ENCODE peak calls at places on chromosomes 1 and 21, in six cellular contexts. W is fibroblast of lung, C is keratinocyte, Z is kidney, L is colonic mucosa, A is astrocyte. Q is an unnamed sample.

GRCh38 chr1:97159342-97159741 is 437.8 kb downstream of the PTBP2 start:
- DNase-seq in W (no peak), C (no peak), Z (no peak), L (no peak), A (no peak), Q (no peak)

GRCh38 chr1:216616425-216616824 is 106.8 kb downstream of the ESRRG start:
- DNase-seq in W (no peak), C (no peak), Z (no peak), L (no peak), A (no peak), Q (no peak)

GRCh38 chr1:7888248-7889010 is 35.6 kb upstream of the UTS2 start:
- DNase-seq in W (peak), C (no peak), Z (no peak), L (no peak), A (peak), Q (no peak)

GRCh38 chr21:43923391-43923790 is 58.4 kb downstream of the AGPAT3 start:
- DNase-seq in W (no peak), C (no peak), Z (peak), L (no peak), A (no peak), Q (no peak)

GRCh38 chr1:45306319-45306718 is 20.4 kb upstream of the HPDL start:
- DNase-seq in W (peak), C (no peak), Z (no peak), L (no peak), A (no peak), Q (no peak)

GRCh38 chr1:12629521-12629956 is 11.5 kb upstream of the DHRS3 start:
- DNase-seq in W (no peak), C (no peak), Z (no peak), L (no peak), A (no peak), Q (no peak)

GRCh38 chr1:232344791-232345399 is 285.0 kb downstream of the SIPA1L2 start:
- DNase-seq in W (peak), C (no peak), Z (no peak), L (no peak), A (peak), Q (no peak)

GRCh38 chr1:44945992-44946391 is 40.4 kb downstream of the EIF2B3 start:
- DNase-seq in W (no peak), C (no peak), Z (no peak), L (no peak), A (no peak), Q (no peak)

GRCh38 chr1:234963904-234964702 is 164.5 kb downstream of the TOMM20 start:
- DNase-seq in W (no peak), C (no peak), Z (no peak), L (peak), A (no peak), Q (no peak)

GRCh38 chr1:95407146-95407863 is 173.3 kb downstream of the RWDD3 start:
- DNase-seq in W (no peak), C (no peak), Z (no peak), L (no peak), A (no peak), Q (no peak)

GRCh38 chr21:43903451-43904091 is 38.5 kb downstream of the AGPAT3 start:
- DNase-seq in W (no peak), C (no peak), Z (peak), L (peak), A (no peak), Q (no peak)

GRCh38 chr1:212916395-212917133 is 33.8 kb upstream of the VASH2 start:
- DNase-seq in W (peak), C (no peak), Z (no peak), L (peak), A (peak), Q (no peak)

GRCh38 chr1:205535866-205536758 is 31.6 kb downstream of the CDK18 start:
- DNase-seq in W (no peak), C (no peak), Z (peak), L (peak), A (no peak), Q (no peak)

GRCh38 chr1:224506141-224506814 is 71.7 kb upstream of the WDR26 start:
- DNase-seq in W (no peak), C (no peak), Z (no peak), L (no peak), A (no peak), Q (no peak)

GRCh38 chr1:100866041-100866900 is 28.4 kb downstream of the EXTL2 start:
- DNase-seq in W (peak), C (no peak), Z (no peak), L (no peak), A (peak), Q (peak)

GRCh38 chr1:40780678-40781613 is 2.6 kb upstream of the KCNQ4 start:
- DNase-seq in W (no peak), C (no peak), Z (no peak), L (no peak), A (no peak), Q (no peak)

GRCh38 chr21:39022035-39022900 is 161.0 kb downstream of the PSMG1 start:
- DNase-seq in W (no peak), C (no peak), Z (peak), L (no peak), A (no peak), Q (no peak)

GRCh38 chr1:218242171-218242570 is 42.9 kb upstream of the RRP15 start:
- DNase-seq in W (peak), C (no peak), Z (no peak), L (no peak), A (peak), Q (peak)

GRCh38 chr1:46767649-46768282 is 31.1 kb upstream of the CYP4B1 start:
- DNase-seq in W (no peak), C (no peak), Z (no peak), L (no peak), A (no peak), Q (no peak)

GRCh38 chr1:45002650-45003645 is 8.2 kb downstream of the HECTD3 start:
- DNase-seq in W (no peak), C (no peak), Z (no peak), L (no peak), A (no peak), Q (no peak)

GRCh38 chr21:18493420-18493819 is 89.8 kb upstream of the TMPRSS15 start:
- DNase-seq in W (peak), C (peak), Z (no peak), L (no peak), A (peak), Q (no peak)

GRCh38 chr1:149844096-149844495 is 55.3 kb upstream of the BOLA1 start:
- DNase-seq in W (peak), C (no peak), Z (no peak), L (peak), A (peak), Q (no peak)

GRCh38 chr21:44259082-44259705 is 2.5 kb downstream of the DNMT3L start:
- DNase-seq in W (peak), C (no peak), Z (peak), L (no peak), A (peak), Q (no peak)

GRCh38 chr1:106975944-106976343 is 80.5 kb upstream of the PRMT6 start:
- DNase-seq in W (no peak), C (no peak), Z (no peak), L (no peak), A (no peak), Q (no peak)

GRCh38 chr1:77347646-77348045 is 65.8 kb downstream of the AK5 start:
- DNase-seq in W (peak), C (peak), Z (no peak), L (no peak), A (peak), Q (peak)

GRCh38 chr1:244768804-244769203 is 66.7 kb upstream of the COX20 start:
- DNase-seq in W (no peak), C (no peak), Z (no peak), L (no peak), A (no peak), Q (no peak)

GRCh38 chr1:17419626-17420328 is 19.7 kb downstream of the RCC2 start:
- DNase-seq in W (peak), C (no peak), Z (no peak), L (peak), A (no peak), Q (no peak)

GRCh38 chr1:13892671-13893325 is 192.8 kb downstream of the PRDM2 start:
- DNase-seq in W (no peak), C (no peak), Z (peak), L (peak), A (no peak), Q (no peak)

GRCh38 chr1:1982379-1983232 is 21.0 kb downstream of the CFAP74 start:
- DNase-seq in W (no peak), C (no peak), Z (no peak), L (no peak), A (no peak), Q (no peak)

GRCh38 chr21:35395728-35396127 is 346.6 kb upstream of the RUNX1 start:
- DNase-seq in W (peak), C (peak), Z (no peak), L (no peak), A (peak), Q (no peak)

GRCh38 chr1:232524056-232524455 is 105.9 kb downstream of the SIPA1L2 start:
- DNase-seq in W (peak), C (no peak), Z (no peak), L (no peak), A (peak), Q (no peak)

GRCh38 chr1:156772222-156772621 is 4.9 kb downstream of the PRCC start:
- DNase-seq in W (no peak), C (no peak), Z (no peak), L (no peak), A (no peak), Q (no peak)
- H3K9ac ChIP-seq in W (no peak), C (no peak), Z (no peak), L (no peak), A (no peak), Q (no peak)

GRCh38 chr1:246687002-246687401 is 37.2 kb upstream of the SCCPDH start:
- DNase-seq in W (no peak), C (no peak), Z (no peak), L (no peak), A (no peak), Q (no peak)

GRCh38 chr1:246695136-246695535 is 29.1 kb upstream of the SCCPDH start:
- DNase-seq in W (no peak), C (no peak), Z (no peak), L (no peak), A (no peak), Q (no peak)

GRCh38 chr1:246690100-246690499 is 34.1 kb upstream of the SCCPDH start:
- DNase-seq in W (no peak), C (no peak), Z (no peak), L (peak), A (no peak), Q (no peak)

GRCh38 chr1:246691622-246692495 is 32.4 kb upstream of the SCCPDH start:
- DNase-seq in W (peak), C (no peak), Z (no peak), L (no peak), A (no peak), Q (no peak)

DNA sequence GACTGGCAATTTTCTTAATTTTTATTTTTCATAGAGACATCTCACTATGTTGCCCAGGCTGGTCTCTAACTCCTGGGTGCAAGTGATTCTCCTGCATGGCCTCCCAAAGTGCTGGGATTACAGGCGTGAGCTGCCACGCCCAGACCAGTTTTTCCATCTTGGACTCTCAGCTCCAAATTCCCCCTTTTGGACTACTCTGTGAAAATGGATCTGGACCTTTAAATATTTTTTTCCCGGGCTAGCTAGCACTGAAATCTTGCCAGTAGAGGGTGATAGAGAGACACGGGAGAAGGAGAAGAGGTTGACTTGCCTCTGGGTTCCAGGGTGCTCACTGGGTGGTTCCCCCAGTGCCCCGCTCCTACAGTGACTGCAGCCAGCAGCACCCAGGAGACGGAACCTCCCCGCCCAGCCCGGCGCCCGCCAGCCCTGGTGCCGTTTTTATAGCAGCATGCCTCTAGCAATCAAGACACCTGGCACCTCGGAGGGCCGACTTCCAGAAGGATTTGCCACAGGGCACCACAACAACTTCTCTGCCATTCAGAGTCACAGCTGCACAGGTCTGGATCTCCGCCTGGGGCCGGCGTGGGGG is 34.7 kb upstream of the SCCPDH start:
- DNase-seq in W (peak), C (peak), Z (peak), L (peak), A (peak), Q (peak)
- H3K9ac ChIP-seq in W (no peak), C (peak), Z (no peak), L (peak), A (peak), Q (no peak)

GRCh38 chr1:36351222-36351977 is 28.0 kb upstream of the EVA1B start:
- DNase-seq in W (peak), C (no peak), Z (no peak), L (no peak), A (peak), Q (peak)
- H3K9ac ChIP-seq in W (peak), C (peak), Z (no peak), L (no peak), A (peak), Q (peak)

DNA sequence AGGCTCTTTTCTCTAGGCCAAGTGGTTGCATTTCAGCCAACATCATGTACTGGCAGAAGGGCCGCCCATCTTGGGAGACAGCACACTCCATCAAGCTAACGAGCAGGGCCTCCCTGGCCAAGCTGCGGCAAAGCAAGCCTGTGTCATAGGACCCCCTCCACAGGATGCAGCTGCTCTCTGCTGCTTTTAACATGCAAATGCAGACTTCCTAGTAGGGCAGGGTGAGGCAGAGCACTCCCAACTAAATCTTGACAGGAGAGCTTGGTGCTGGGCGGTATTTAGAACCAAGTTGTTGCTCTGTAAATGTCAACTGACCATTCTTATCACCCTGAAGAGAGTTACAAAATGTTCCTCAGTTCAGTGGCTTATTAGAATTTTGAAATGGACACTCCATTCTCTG is 22.5 kb upstream of the PEX19 start:
- DNase-seq in W (no peak), C (no peak), Z (no peak), L (no peak), A (no peak), Q (no peak)
- H3K9ac ChIP-seq in W (no peak), C (no peak), Z (no peak), L (no peak), A (no peak), Q (no peak)

DNA sequence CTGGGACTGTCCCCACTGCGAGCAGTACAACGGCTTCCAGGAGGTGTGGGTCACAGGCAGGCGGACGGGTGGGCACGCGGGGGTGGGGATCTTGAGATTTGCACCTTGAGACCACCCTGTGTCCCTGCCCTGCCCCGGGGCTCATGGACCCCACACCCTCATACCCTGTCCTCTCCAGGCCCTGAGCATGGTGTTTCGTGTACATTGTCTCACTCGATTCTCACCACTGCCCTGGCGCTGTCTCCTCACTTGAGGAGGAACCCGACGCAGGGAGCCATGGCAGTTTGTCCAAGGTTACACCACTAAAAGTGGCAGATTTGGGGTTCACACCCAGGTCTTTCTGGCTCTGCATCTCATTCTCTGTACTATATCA is 7.2 kb downstream of the TMEM201 start:
- DNase-seq in W (no peak), C (no peak), Z (no peak), L (no peak), A (no peak), Q (no peak)
- H3K9ac ChIP-seq in W (no peak), C (no peak), Z (no peak), L (no peak), A (no peak), Q (no peak)

GRCh38 chr1:23648576-23648975 is 43.0 kb upstream of the RPL11 start:
- DNase-seq in W (no peak), C (no peak), Z (no peak), L (no peak), A (no peak), Q (no peak)

GRCh38 chr1:23646086-23646485 is 45.5 kb upstream of the RPL11 start:
- DNase-seq in W (no peak), C (no peak), Z (no peak), L (no peak), A (no peak), Q (no peak)

GRCh38 chr1:23650344-23650990 is 41.1 kb upstream of the RPL11 start:
- DNase-seq in W (no peak), C (no peak), Z (no peak), L (no peak), A (no peak), Q (no peak)

GRCh38 chr1:23646571-23646970 is 45.0 kb upstream of the RPL11 start:
- DNase-seq in W (no peak), C (no peak), Z (no peak), L (no peak), A (no peak), Q (no peak)

GRCh38 chr1:23651069-23651808 is 40.4 kb upstream of the RPL11 start:
- DNase-seq in W (no peak), C (peak), Z (no peak), L (no peak), A (no peak), Q (no peak)
- H3K9ac ChIP-seq in W (no peak), C (no peak), Z (no peak), L (no peak), A (no peak), Q (no peak)

DNA sequence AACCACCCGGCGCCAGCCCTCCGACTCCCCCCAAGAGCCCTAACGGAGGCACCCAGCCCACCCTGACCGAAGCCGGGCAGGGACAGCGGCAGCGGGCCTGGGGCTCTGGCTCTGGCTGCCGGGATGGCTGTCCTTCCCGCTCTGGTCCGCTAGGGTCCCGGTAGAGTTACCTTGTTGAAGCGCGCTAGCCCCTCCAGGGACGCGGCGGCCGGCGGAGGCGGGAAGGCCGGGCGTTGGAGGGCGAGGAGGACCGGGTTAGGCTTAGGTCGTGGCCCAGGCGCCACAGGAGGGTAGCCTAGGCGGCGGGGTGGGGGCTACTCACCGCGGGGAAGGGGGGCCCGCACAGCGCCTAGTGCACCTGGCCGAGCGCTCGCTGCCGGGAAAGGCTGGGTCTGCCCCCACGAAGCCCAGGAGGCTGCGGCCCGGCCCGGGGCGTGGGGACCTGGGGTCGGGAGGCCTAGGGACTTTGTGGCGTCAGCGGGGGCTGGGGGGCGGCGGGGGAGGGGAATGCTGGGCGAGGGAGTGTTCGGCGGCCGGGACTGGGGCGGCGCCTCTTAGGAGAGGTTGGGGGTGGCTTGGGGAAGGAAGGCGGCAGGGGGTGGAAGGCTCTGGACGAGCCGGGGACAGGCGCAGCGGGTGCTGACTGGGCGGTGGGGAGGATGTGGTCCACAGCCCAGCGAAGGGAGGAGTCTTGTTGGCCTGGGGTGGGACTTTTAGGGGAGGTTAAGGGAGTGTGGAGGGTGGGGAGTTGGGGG is at the start of gene TRIM17:
- DNase-seq in W (peak), C (no peak), Z (no peak), L (no peak), A (no peak), Q (no peak)
- H3K9ac ChIP-seq in W (no peak), C (peak), Z (no peak), L (no peak), A (peak), Q (no peak)

DNA sequence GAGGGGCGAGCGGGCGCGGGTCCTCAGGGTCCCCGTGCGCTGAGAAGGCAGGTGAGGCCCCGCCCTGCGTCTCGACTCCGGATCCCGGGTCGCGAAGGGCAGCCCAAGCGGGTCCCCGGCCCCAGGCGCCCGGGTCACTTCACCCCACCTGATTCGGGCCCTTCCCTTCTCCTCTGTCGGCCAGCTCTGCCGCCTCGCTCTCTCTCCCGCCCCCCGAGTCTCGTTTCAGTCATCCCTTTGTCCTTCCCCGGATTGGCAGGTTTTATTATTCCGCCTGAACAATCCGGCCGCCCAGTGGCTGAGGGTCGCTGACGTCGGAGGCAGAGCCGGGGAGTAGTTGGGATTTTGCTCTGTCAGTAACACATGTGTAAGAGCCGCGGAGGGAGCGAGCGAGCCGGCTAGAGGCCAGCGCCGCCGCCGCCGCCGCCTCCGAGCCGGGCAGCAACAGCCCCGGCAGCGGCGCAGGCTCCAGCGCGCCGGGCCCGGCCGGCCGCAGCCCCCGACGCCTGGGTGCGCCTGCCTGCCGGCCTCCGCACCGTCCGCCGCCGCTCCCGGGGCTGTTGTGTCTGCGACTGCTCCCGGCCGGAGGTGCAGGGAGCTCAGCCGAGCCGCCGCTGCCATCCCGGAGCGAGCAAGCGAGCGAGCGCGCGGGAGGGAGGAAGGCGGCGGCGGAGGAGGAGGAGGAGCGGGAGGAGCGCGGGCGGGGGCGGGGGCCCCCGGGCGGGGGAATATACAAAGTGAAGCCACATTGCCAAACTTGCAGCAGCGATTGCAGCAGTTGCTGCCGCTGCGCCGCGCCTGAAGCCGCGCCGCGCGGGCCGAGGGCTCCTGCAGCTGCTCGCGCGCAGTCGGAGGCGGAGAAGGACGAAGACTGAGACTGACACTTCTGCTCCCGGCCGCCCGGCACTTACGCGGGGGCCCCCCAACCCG is at the start of gene LMO4:
- DNase-seq in W (peak), C (no peak), Z (peak), L (peak), A (peak), Q (peak)
- H3K9ac ChIP-seq in W (peak), C (peak), Z (peak), L (peak), A (peak), Q (peak)

Q was measured in HCT116.